ENCODE peak calls at places on chromosomes 3 and 15, in eight cellular contexts. One of them, this sample, is unnamed. For H3K4me1, the result is how much of the 10 kb centered on the place peaks cover.

GRCh38 chr15:100140527-100141303 is 201.1 kb downstream of the ADAMTS17 start:
- DNase-seq in HAP-1: no peak
- DNase-seq in OCI-LY7: no peak
- DNase-seq in cardiac muscle cell: no peak
- DNase-seq in transverse colon: no peak
- DNase-seq in left ventricle myocardium inferior: no peak
- DNase-seq in neuronal stem cell: no peak
- DNase-seq in adrenal gland: no peak
- DNase-seq in this sample: no peak

GRCh38 chr3:185959609-185960517 is 22.0 kb upstream of the TRA2B start:
- DNase-seq in OCI-LY7: no peak
- DNase-seq in neuronal stem cell: no peak
- DNase-seq in transverse colon: peak
- DNase-seq in left ventricle myocardium inferior: no peak
- DNase-seq in adrenal gland: peak
- DNase-seq in HAP-1: no peak
- DNase-seq in cardiac muscle cell: peak
- DNase-seq in this sample: no peak

GRCh38 chr3:160163259-160163878 is 61.9 kb upstream of the C3orf80 start:
- DNase-seq in OCI-LY7: peak
- DNase-seq in neuronal stem cell: no peak
- DNase-seq in left ventricle myocardium inferior: no peak
- DNase-seq in HAP-1: no peak
- DNase-seq in transverse colon: no peak
- DNase-seq in cardiac muscle cell: peak
- DNase-seq in adrenal gland: no peak
- DNase-seq in this sample: no peak

GRCh38 chr3:13432093-13432492 is 12.0 kb upstream of the NUP210 start:
- DNase-seq in OCI-LY7: no peak
- DNase-seq in transverse colon: no peak
- DNase-seq in adrenal gland: no peak
- DNase-seq in neuronal stem cell: no peak
- DNase-seq in HAP-1: no peak
- DNase-seq in cardiac muscle cell: no peak
- DNase-seq in left ventricle myocardium inferior: no peak
- DNase-seq in this sample: no peak

GRCh38 chr15:62462268-62462667 is 297.2 kb upstream of the C2CD4B start:
- DNase-seq in transverse colon: no peak
- DNase-seq in neuronal stem cell: no peak
- DNase-seq in cardiac muscle cell: no peak
- DNase-seq in adrenal gland: no peak
- DNase-seq in HAP-1: no peak
- DNase-seq in left ventricle myocardium inferior: no peak
- DNase-seq in OCI-LY7: no peak
- DNase-seq in this sample: no peak

GRCh38 chr3:23270423-23270822 is 67.3 kb downstream of the UBE2E2 start:
- DNase-seq in adrenal gland: no peak
- DNase-seq in cardiac muscle cell: no peak
- DNase-seq in HAP-1: no peak
- DNase-seq in neuronal stem cell: no peak
- DNase-seq in transverse colon: no peak
- DNase-seq in OCI-LY7: no peak
- DNase-seq in left ventricle myocardium inferior: no peak
- DNase-seq in this sample: no peak

GRCh38 chr3:182370949-182371348 is 422.4 kb upstream of the ATP11B start:
- DNase-seq in left ventricle myocardium inferior: no peak
- DNase-seq in HAP-1: no peak
- DNase-seq in OCI-LY7: no peak
- DNase-seq in neuronal stem cell: no peak
- DNase-seq in transverse colon: no peak
- DNase-seq in adrenal gland: no peak
- DNase-seq in cardiac muscle cell: no peak
- DNase-seq in this sample: no peak

GRCh38 chr3:176795897-176796296 is 401.4 kb downstream of the TBL1XR1 start:
- DNase-seq in transverse colon: no peak
- DNase-seq in cardiac muscle cell: no peak
- DNase-seq in OCI-LY7: no peak
- DNase-seq in adrenal gland: no peak
- DNase-seq in left ventricle myocardium inferior: no peak
- DNase-seq in neuronal stem cell: no peak
- DNase-seq in HAP-1: peak
- DNase-seq in this sample: no peak

GRCh38 chr15:69408841-69409240 is 5.3 kb upstream of the KIF23 start:
- DNase-seq in adrenal gland: no peak
- DNase-seq in left ventricle myocardium inferior: no peak
- DNase-seq in cardiac muscle cell: no peak
- DNase-seq in transverse colon: no peak
- DNase-seq in OCI-LY7: no peak
- DNase-seq in neuronal stem cell: no peak
- DNase-seq in HAP-1: no peak
- DNase-seq in this sample: no peak

GRCh38 chr3:48543271-48543866 is 13.2 kb downstream of the PFKFB4 start:
- DNase-seq in cardiac muscle cell: no peak
- DNase-seq in left ventricle myocardium inferior: peak
- DNase-seq in neuronal stem cell: no peak
- DNase-seq in adrenal gland: no peak
- DNase-seq in transverse colon: no peak
- DNase-seq in OCI-LY7: no peak
- DNase-seq in HAP-1: no peak
- DNase-seq in this sample: no peak

GRCh38 chr3:149221783-149222517 is at the start of gene CP:
- DNase-seq in HAP-1: peak
- DNase-seq in transverse colon: no peak
- DNase-seq in left ventricle myocardium inferior: no peak
- DNase-seq in adrenal gland: no peak
- DNase-seq in neuronal stem cell: peak
- DNase-seq in OCI-LY7: no peak
- DNase-seq in cardiac muscle cell: peak
- DNase-seq in this sample: no peak

GRCh38 chr15:72474466-72474911 is 359 bp downstream of the ARIH1 start:
- DNase-seq in HAP-1: peak
- DNase-seq in adrenal gland: no peak
- DNase-seq in cardiac muscle cell: no peak
- DNase-seq in transverse colon: no peak
- DNase-seq in neuronal stem cell: no peak
- DNase-seq in OCI-LY7: no peak
- DNase-seq in left ventricle myocardium inferior: no peak
- DNase-seq in this sample: no peak

GRCh38 chr3:108472011-108472591 is 38.3 kb downstream of the MYH15 start:
- DNase-seq in cardiac muscle cell: peak
- DNase-seq in adrenal gland: peak
- DNase-seq in neuronal stem cell: no peak
- DNase-seq in OCI-LY7: no peak
- DNase-seq in transverse colon: no peak
- DNase-seq in HAP-1: no peak
- DNase-seq in left ventricle myocardium inferior: no peak
- DNase-seq in this sample: no peak

GRCh38 chr3:13540332-13540995 is 8.5 kb upstream of the FBLN2 start:
- DNase-seq in OCI-LY7: no peak
- DNase-seq in adrenal gland: no peak
- DNase-seq in left ventricle myocardium inferior: peak
- DNase-seq in transverse colon: no peak
- DNase-seq in cardiac muscle cell: peak
- DNase-seq in HAP-1: no peak
- DNase-seq in neuronal stem cell: no peak
- DNase-seq in this sample: no peak

DNA sequence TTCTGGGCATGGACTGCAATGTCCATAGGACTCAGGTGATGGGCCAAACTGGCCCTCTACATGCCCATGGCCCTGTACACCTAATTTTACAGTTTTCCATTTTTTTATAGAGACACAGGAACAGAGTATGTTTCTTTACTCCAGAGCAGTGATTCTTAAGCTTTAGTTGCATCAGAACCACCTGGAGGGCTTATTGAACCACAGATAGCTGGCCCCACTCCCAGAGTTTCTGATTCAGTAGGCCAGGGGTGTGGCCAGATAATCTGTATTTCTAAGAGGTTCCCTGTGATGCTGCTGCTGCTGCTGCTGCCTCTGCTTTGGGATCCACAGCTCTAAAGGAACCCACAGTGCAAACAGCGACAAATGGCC is 5.1 kb downstream of the RBP1 start:
- DNase-seq in OCI-LY7: no peak
- DNase-seq in neuronal stem cell: no peak
- DNase-seq in left ventricle myocardium inferior: no peak
- DNase-seq in cardiac muscle cell: peak
- DNase-seq in HAP-1: peak
- DNase-seq in adrenal gland: peak
- DNase-seq in transverse colon: peak
- DNase-seq in this sample: no peak
- H3K4me1 ChIP-seq in OCI-LY7: under half
- H3K4me1 ChIP-seq in neuronal stem cell: under half
- H3K4me1 ChIP-seq in left ventricle myocardium inferior: half or more
- H3K4me1 ChIP-seq in cardiac muscle cell: under half
- H3K4me1 ChIP-seq in HAP-1: under half
- H3K4me1 ChIP-seq in adrenal gland: half or more
- H3K4me1 ChIP-seq in transverse colon: under half
- H3K4me1 ChIP-seq in this sample: under half

DNA sequence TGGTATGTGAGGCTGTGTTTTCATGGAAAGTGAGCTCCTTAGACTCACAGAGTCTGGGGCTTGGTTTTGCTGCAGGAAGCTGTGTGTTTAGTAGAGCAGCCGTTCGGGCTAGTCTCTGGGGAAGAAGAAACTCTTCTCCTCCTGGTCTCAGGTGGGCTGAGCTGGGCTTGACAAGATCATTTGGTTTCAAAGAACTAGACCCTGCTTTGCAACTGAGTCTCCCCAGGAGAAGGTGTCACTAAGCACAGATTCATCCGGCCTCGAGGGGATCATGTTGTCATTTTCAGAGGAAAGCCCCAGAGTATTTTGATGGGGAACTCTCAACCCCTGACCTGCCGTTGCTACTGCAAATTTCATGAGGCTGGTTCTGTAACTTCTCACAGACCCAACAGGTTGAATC is 188.5 kb downstream of the FAM43A start:
- DNase-seq in cardiac muscle cell: no peak
- DNase-seq in transverse colon: no peak
- DNase-seq in adrenal gland: no peak
- DNase-seq in OCI-LY7: no peak
- DNase-seq in HAP-1: no peak
- DNase-seq in left ventricle myocardium inferior: no peak
- DNase-seq in neuronal stem cell: no peak
- DNase-seq in this sample: no peak
- H3K4me1 ChIP-seq in cardiac muscle cell: under half
- H3K4me1 ChIP-seq in transverse colon: under half
- H3K4me1 ChIP-seq in adrenal gland: under half
- H3K4me1 ChIP-seq in OCI-LY7: under half
- H3K4me1 ChIP-seq in HAP-1: under half
- H3K4me1 ChIP-seq in left ventricle myocardium inferior: half or more
- H3K4me1 ChIP-seq in neuronal stem cell: under half
- H3K4me1 ChIP-seq in this sample: under half

GRCh38 chr3:16069149-16069922 is 105.1 kb upstream of the GALNT15 start:
- DNase-seq in OCI-LY7: no peak
- DNase-seq in HAP-1: no peak
- DNase-seq in adrenal gland: no peak
- DNase-seq in cardiac muscle cell: peak
- DNase-seq in left ventricle myocardium inferior: no peak
- DNase-seq in neuronal stem cell: no peak
- DNase-seq in transverse colon: no peak
- DNase-seq in this sample: no peak
- H3K4me1 ChIP-seq in OCI-LY7: under half
- H3K4me1 ChIP-seq in HAP-1: under half
- H3K4me1 ChIP-seq in adrenal gland: under half
- H3K4me1 ChIP-seq in cardiac muscle cell: under half
- H3K4me1 ChIP-seq in left ventricle myocardium inferior: under half
- H3K4me1 ChIP-seq in neuronal stem cell: under half
- H3K4me1 ChIP-seq in transverse colon: under half
- H3K4me1 ChIP-seq in this sample: under half

GRCh38 chr3:37221407-37221806 is 47.0 kb upstream of the LRRFIP2 start:
- DNase-seq in neuronal stem cell: no peak
- DNase-seq in OCI-LY7: no peak
- DNase-seq in cardiac muscle cell: peak
- DNase-seq in left ventricle myocardium inferior: no peak
- DNase-seq in adrenal gland: no peak
- DNase-seq in transverse colon: no peak
- DNase-seq in HAP-1: no peak
- DNase-seq in this sample: no peak
- H3K4me1 ChIP-seq in neuronal stem cell: under half
- H3K4me1 ChIP-seq in OCI-LY7: under half
- H3K4me1 ChIP-seq in cardiac muscle cell: under half
- H3K4me1 ChIP-seq in left ventricle myocardium inferior: under half
- H3K4me1 ChIP-seq in adrenal gland: under half
- H3K4me1 ChIP-seq in transverse colon: under half
- H3K4me1 ChIP-seq in HAP-1: under half
- H3K4me1 ChIP-seq in this sample: under half

This sample was measured in aorta.